ENCODE peak calls at places on chromosomes 6 and 20, in six cellular contexts. One of them, this sample, is unnamed.

GRCh38 chr6:132253211-132253610 is 148.1 kb downstream of the MOXD1 start:
- DNase-seq in GM12891: no peak
- DNase-seq in HT-29: no peak
- DNase-seq in stomach: no peak
- DNase-seq in non-pigmented ciliary epithelial cell: no peak
- DNase-seq in activated T-cell treated with anti-CD3 and anti-CD28 coated beads for 1 hour: no peak
- DNase-seq in this sample: no peak

GRCh38 chr6:147566244-147566898 is 57.9 kb downstream of the SAMD5 start:
- DNase-seq in GM12891: no peak
- DNase-seq in HT-29: no peak
- DNase-seq in stomach: no peak
- DNase-seq in non-pigmented ciliary epithelial cell: no peak
- DNase-seq in activated T-cell treated with anti-CD3 and anti-CD28 coated beads for 1 hour: no peak
- DNase-seq in this sample: no peak

GRCh38 chr6:34259529-34260069 is 10.8 kb upstream of the SMIM29 start:
- DNase-seq in GM12891: no peak
- DNase-seq in HT-29: no peak
- DNase-seq in stomach: no peak
- DNase-seq in non-pigmented ciliary epithelial cell: no peak
- DNase-seq in activated T-cell treated with anti-CD3 and anti-CD28 coated beads for 1 hour: no peak
- DNase-seq in this sample: no peak

GRCh38 chr6:34517461-34517868 is 38.7 kb downstream of the SPDEF start:
- DNase-seq in GM12891: no peak
- DNase-seq in HT-29: no peak
- DNase-seq in stomach: no peak
- DNase-seq in non-pigmented ciliary epithelial cell: no peak
- DNase-seq in activated T-cell treated with anti-CD3 and anti-CD28 coated beads for 1 hour: no peak
- DNase-seq in this sample: no peak

GRCh38 chr20:5859611-5860010 is 90.7 kb downstream of the TRMT6 start:
- DNase-seq in GM12891: no peak
- DNase-seq in HT-29: no peak
- DNase-seq in stomach: no peak
- DNase-seq in non-pigmented ciliary epithelial cell: no peak
- DNase-seq in activated T-cell treated with anti-CD3 and anti-CD28 coated beads for 1 hour: no peak
- DNase-seq in this sample: no peak

GRCh38 chr6:119479860-119480655 is 130.5 kb upstream of the MAN1A1 start:
- DNase-seq in GM12891: no peak
- DNase-seq in HT-29: peak
- DNase-seq in stomach: no peak
- DNase-seq in non-pigmented ciliary epithelial cell: peak
- DNase-seq in activated T-cell treated with anti-CD3 and anti-CD28 coated beads for 1 hour: no peak
- DNase-seq in this sample: no peak

GRCh38 chr6:126071000-126071647 is 84.8 kb downstream of the TRMT11 start:
- DNase-seq in GM12891: no peak
- DNase-seq in HT-29: no peak
- DNase-seq in stomach: no peak
- DNase-seq in non-pigmented ciliary epithelial cell: no peak
- DNase-seq in activated T-cell treated with anti-CD3 and anti-CD28 coated beads for 1 hour: no peak
- DNase-seq in this sample: no peak

GRCh38 chr6:134111062-134111677 is 58.7 kb upstream of the SLC2A12 start:
- DNase-seq in GM12891: peak
- DNase-seq in HT-29: peak
- DNase-seq in stomach: no peak
- DNase-seq in non-pigmented ciliary epithelial cell: peak
- DNase-seq in activated T-cell treated with anti-CD3 and anti-CD28 coated beads for 1 hour: no peak
- DNase-seq in this sample: peak

GRCh38 chr20:43787937-43788336 is 61.1 kb upstream of the GTSF1L start:
- DNase-seq in GM12891: no peak
- DNase-seq in HT-29: no peak
- DNase-seq in stomach: no peak
- DNase-seq in non-pigmented ciliary epithelial cell: no peak
- DNase-seq in activated T-cell treated with anti-CD3 and anti-CD28 coated beads for 1 hour: no peak
- DNase-seq in this sample: no peak

GRCh38 chr6:41503841-41504525 is 42.2 kb upstream of the FOXP4 start:
- DNase-seq in GM12891: peak
- DNase-seq in HT-29: no peak
- DNase-seq in stomach: no peak
- DNase-seq in non-pigmented ciliary epithelial cell: no peak
- DNase-seq in activated T-cell treated with anti-CD3 and anti-CD28 coated beads for 1 hour: no peak
- DNase-seq in this sample: no peak

GRCh38 chr20:58585753-58586540 is 65.1 kb upstream of the STX16 start:
- DNase-seq in GM12891: no peak
- DNase-seq in HT-29: no peak
- DNase-seq in stomach: no peak
- DNase-seq in non-pigmented ciliary epithelial cell: no peak
- DNase-seq in activated T-cell treated with anti-CD3 and anti-CD28 coated beads for 1 hour: no peak
- DNase-seq in this sample: no peak

GRCh38 chr6:144469144-144469575 is 184.0 kb downstream of the UTRN start:
- DNase-seq in GM12891: peak
- DNase-seq in HT-29: no peak
- DNase-seq in stomach: no peak
- DNase-seq in non-pigmented ciliary epithelial cell: no peak
- DNase-seq in activated T-cell treated with anti-CD3 and anti-CD28 coated beads for 1 hour: no peak
- DNase-seq in this sample: no peak

GRCh38 chr20:10626896-10627295 is 46.9 kb downstream of the JAG1 start:
- DNase-seq in GM12891: no peak
- DNase-seq in HT-29: no peak
- DNase-seq in stomach: no peak
- DNase-seq in non-pigmented ciliary epithelial cell: no peak
- DNase-seq in activated T-cell treated with anti-CD3 and anti-CD28 coated beads for 1 hour: no peak
- DNase-seq in this sample: no peak

GRCh38 chr6:140897804-140898573 is 1234.7 kb upstream of the GJE1 start:
- DNase-seq in GM12891: no peak
- DNase-seq in HT-29: no peak
- DNase-seq in stomach: no peak
- DNase-seq in non-pigmented ciliary epithelial cell: no peak
- DNase-seq in activated T-cell treated with anti-CD3 and anti-CD28 coated beads for 1 hour: no peak
- DNase-seq in this sample: peak

GRCh38 chr6:47525330-47526057 is 47.9 kb downstream of the CD2AP start:
- DNase-seq in GM12891: no peak
- DNase-seq in HT-29: no peak
- DNase-seq in stomach: no peak
- DNase-seq in non-pigmented ciliary epithelial cell: no peak
- DNase-seq in activated T-cell treated with anti-CD3 and anti-CD28 coated beads for 1 hour: no peak
- DNase-seq in this sample: no peak

GRCh38 chr6:96520851-96521115 is 823 bp upstream of the UFL1 start:
- DNase-seq in GM12891: no peak
- DNase-seq in HT-29: peak
- DNase-seq in stomach: no peak
- DNase-seq in non-pigmented ciliary epithelial cell: no peak
- DNase-seq in activated T-cell treated with anti-CD3 and anti-CD28 coated beads for 1 hour: no peak
- DNase-seq in this sample: no peak

GRCh38 chr6:53605543-53606235 is 59.9 kb downstream of the KLHL31 start:
- DNase-seq in GM12891: no peak
- DNase-seq in HT-29: no peak
- DNase-seq in stomach: no peak
- DNase-seq in non-pigmented ciliary epithelial cell: no peak
- DNase-seq in activated T-cell treated with anti-CD3 and anti-CD28 coated beads for 1 hour: no peak
- DNase-seq in this sample: no peak

GRCh38 chr20:20690676-20691476 is 21.6 kb downstream of the RALGAPA2 start:
- DNase-seq in GM12891: no peak
- DNase-seq in HT-29: no peak
- DNase-seq in stomach: no peak
- DNase-seq in non-pigmented ciliary epithelial cell: no peak
- DNase-seq in activated T-cell treated with anti-CD3 and anti-CD28 coated beads for 1 hour: no peak
- DNase-seq in this sample: no peak